ENCODE peak calls at places on chromosomes 4 and X, in five cellular contexts. Z is nephron progenitor cell, E is fibroblast of mammary gland, Y is K562, R is body of pancreas. I is an unnamed sample.

GRCh38 chr4:188107931-188108843 is 1.2 kb downstream of the TRIML2 start:
- DNase-seq in Z (no peak), E (peak), Y (no peak), R (no peak), I (no peak)

GRCh38 chrX:57918750-57919436 is 8.6 kb upstream of the ZXDA start:
- DNase-seq in Z (no peak), E (peak), Y (no peak), R (peak), I (no peak)

GRCh38 chrX:68696267-68696666 is 48.8 kb downstream of the STARD8 start:
- DNase-seq in Z (no peak), E (no peak), Y (no peak), R (no peak), I (no peak)

GRCh38 chrX:152905081-152905420 is 7.2 kb downstream of the ZNF185 start:
- DNase-seq in Z (no peak), E (no peak), Y (no peak), R (no peak), I (no peak)

GRCh38 chr4:154208424-154208823 is 283.2 kb downstream of the DCHS2 start:
- DNase-seq in Z (no peak), E (peak), Y (peak), R (no peak), I (no peak)

GRCh38 chr4:48493485-48494100 is 3.5 kb downstream of the ZAR1 start:
- DNase-seq in Z (no peak), E (peak), Y (no peak), R (no peak), I (no peak)

GRCh38 chr4:860561-860960 is 34.6 kb upstream of the CPLX1 start:
- DNase-seq in Z (no peak), E (no peak), Y (no peak), R (no peak), I (no peak)

GRCh38 chr4:104494822-104495559 is at the start of gene CXXC4:
- DNase-seq in Z (peak), E (peak), Y (peak), R (peak), I (peak)

GRCh38 chrX:19541931-19542330 is 26.6 kb upstream of the MAP3K15 start:
- DNase-seq in Z (no peak), E (no peak), Y (no peak), R (no peak), I (no peak)

GRCh38 chrX:45485682-45486081 is 285.0 kb upstream of the DIPK2B start:
- DNase-seq in Z (no peak), E (peak), Y (no peak), R (no peak), I (no peak)

GRCh38 chr4:37455301-37456062 is 210.9 kb downstream of the NWD2 start:
- DNase-seq in Z (no peak), E (no peak), Y (no peak), R (peak), I (no peak)

GRCh38 chrX:40449396-40449795 is 131.4 kb upstream of the ATP6AP2 start:
- DNase-seq in Z (no peak), E (no peak), Y (no peak), R (no peak), I (no peak)

GRCh38 chr4:143399113-143399949 is 62.7 kb downstream of the GAB1 start:
- DNase-seq in Z (no peak), E (peak), Y (peak), R (no peak), I (no peak)

GRCh38 chr4:158949094-158949493 is 153.8 kb upstream of the RAPGEF2 start:
- DNase-seq in Z (no peak), E (peak), Y (no peak), R (no peak), I (no peak)

GRCh38 chr4:145446184-145446583 is 35.5 kb upstream of the SMAD1 start:
- DNase-seq in Z (no peak), E (no peak), Y (no peak), R (no peak), I (no peak)

GRCh38 chrX:41118156-41118555 is 32.9 kb downstream of the USP9X start:
- DNase-seq in Z (no peak), E (no peak), Y (no peak), R (no peak), I (no peak)

GRCh38 chrX:108186811-108187210 is 95.2 kb downstream of the ATG4A start:
- DNase-seq in Z (no peak), E (peak), Y (no peak), R (no peak), I (no peak)

DNA sequence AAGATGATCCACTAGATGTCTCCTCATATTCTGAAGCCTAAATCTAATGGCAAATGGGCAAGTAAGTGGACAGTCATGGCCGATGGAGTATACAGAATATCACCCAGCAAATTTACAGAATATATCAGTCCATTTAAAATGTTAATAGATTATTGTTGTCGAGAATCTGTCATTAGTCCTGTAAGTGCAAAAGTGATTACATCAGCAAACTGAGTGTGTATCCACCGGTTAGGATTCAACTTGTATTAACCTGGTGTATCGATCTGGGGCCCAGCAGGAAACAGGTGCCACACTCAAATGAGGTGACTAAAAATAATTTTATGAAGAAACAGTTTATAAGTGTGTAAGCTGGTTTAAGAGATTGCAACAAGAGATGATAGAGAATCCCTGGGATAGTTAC is 367.9 kb upstream of the FAM47C start:
- DNase-seq in Z (no peak), E (no peak), Y (no peak), R (no peak), I (no peak)
- TF ChIP-seq CTCF in Z (no peak), E (no peak), Y (no peak), R (no peak), I (no peak)

DNA sequence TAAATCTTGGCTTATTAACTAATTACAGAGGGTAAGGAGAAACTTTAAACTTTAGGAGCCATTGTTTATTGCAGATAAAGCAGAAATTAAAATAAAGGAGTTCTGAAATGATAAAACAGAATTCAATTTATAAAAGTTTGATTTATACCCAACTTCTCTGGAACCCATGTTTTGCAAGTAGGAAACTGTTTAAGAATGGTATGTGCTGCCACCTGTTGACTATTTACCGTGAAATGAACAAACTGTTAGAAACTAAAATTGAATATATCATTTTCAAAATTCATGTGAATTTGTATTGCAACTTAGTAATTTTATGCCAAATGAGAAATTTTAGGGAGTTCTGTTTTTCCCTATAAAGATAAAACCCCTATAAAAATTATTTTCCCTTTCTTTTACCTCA is 11.0 kb upstream of the TBC1D8B start:
- DNase-seq in Z (no peak), E (peak), Y (no peak), R (no peak), I (no peak)
- TF ChIP-seq CTCF in Z (peak), E (peak), Y (peak), R (peak), I (peak)

DNA sequence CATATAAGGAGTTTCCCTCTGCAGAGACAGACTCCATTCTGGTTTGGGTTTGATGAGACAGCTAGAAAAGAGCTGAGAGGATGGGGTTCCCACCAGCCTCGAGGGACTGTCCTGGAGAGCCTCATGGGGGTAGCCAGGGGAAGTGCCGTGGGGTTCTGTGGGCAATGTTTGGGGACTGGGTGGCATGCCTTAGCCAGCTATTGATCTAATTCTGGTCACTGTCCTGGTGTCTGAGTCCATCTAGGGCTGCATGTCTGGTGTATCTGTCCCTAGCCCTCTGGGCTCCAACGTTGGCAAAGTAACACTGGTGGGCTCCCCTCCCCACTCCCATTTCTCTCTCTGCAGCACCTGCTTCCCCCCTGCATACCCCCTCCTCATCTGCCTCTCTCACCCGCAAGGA is 135.4 kb downstream of the SMIM20 start:
- DNase-seq in Z (no peak), E (no peak), Y (no peak), R (no peak), I (no peak)
- TF ChIP-seq CTCF in Z (no peak), E (no peak), Y (no peak), R (no peak), I (no peak)

GRCh38 chr4:163167333-163167626 is 590 bp upstream of the NAF1 start:
- DNase-seq in Z (no peak), E (peak), Y (no peak), R (no peak), I (no peak)
- TF ChIP-seq CTCF in Z (no peak), E (no peak), Y (no peak), R (no peak), I (no peak)

DNA sequence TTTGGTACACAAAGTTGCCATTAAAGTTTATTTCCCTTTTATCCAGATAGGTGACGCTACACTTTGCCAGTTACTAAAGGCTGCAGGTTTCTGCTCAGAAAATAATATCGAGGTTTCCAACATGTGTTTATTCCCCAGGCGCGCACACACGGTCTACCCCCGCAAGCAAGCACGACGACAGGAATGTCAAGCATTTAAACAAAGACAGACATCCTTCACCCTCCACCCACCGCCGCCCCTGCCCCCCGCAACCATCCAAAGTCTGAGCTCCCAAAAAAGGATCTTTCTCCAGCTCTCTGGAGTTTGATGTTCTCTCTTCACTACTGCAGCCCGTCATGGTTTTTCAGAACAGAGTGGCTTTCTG is 1.3 kb upstream of the PCDH7 start:
- DNase-seq in Z (peak), E (peak), Y (no peak), R (no peak), I (peak)
- TF ChIP-seq CTCF in Z (no peak), E (peak), Y (no peak), R (no peak), I (no peak)

GRCh38 chrX:135549519-135549918 is 29.1 kb downstream of the INTS6L start:
- DNase-seq in Z (no peak), E (no peak), Y (no peak), R (no peak), I (no peak)

GRCh38 chrX:135544338-135544948 is 24.0 kb downstream of the INTS6L start:
- DNase-seq in Z (no peak), E (no peak), Y (no peak), R (no peak), I (no peak)

GRCh38 chrX:135543924-135544323 is 23.5 kb downstream of the INTS6L start:
- DNase-seq in Z (no peak), E (no peak), Y (peak), R (no peak), I (peak)
- TF ChIP-seq CTCF in Z (no peak), E (peak), Y (peak), R (no peak), I (peak)

DNA sequence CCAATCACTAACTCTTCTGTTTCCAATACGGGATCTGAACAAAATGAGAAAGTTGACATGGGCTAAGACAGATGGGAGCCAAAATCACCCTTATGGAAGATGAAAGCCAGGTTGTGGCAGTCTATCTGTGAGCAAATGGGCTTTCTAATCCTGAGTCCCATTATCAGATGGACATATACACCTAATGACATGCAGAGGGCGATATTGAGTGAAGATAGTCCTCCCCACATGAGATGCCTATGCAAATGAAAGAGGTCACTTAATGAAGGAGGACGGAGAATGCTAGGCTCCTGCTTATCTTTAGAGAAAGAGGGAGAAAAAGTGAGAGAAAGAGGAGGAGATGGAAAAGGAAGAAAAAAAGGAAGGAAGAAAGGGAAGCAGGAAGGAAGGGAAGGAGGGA is 547.5 kb downstream of the NLGN4X start:
- DNase-seq in Z (no peak), E (peak), Y (no peak), R (no peak), I (no peak)
- TF ChIP-seq CTCF in Z (no peak), E (no peak), Y (no peak), R (no peak), I (no peak)

I was measured in endothelial cell.